ENCODE peak calls at places on chromosomes 1 and 21, in five cellular contexts. One of them, this sample, is unnamed.

GRCh38 chr1:154178856-154179811 is 12.8 kb downstream of the TPM3 start:
- DNase-seq in MCF 10A: no peak
- DNase-seq in AML-193: no peak
- DNase-seq in T1000: no peak
- DNase-seq in T-helper 9 cell: no peak
- DNase-seq in this sample: no peak

GRCh38 chr1:181105134-181106021 is 16.9 kb downstream of the IER5 start:
- DNase-seq in MCF 10A: peak
- DNase-seq in T1000: peak
- DNase-seq in AML-193: peak
- DNase-seq in T-helper 9 cell: peak
- DNase-seq in this sample: peak

GRCh38 chr1:35573776-35574654 is 901 bp downstream of the TFAP2E start:
- DNase-seq in AML-193: no peak
- DNase-seq in T-helper 9 cell: no peak
- DNase-seq in T1000: no peak
- DNase-seq in MCF 10A: no peak
- DNase-seq in this sample: no peak

GRCh38 chr1:17094664-17095063 is 24.6 kb downstream of the PADI2 start:
- DNase-seq in AML-193: no peak
- DNase-seq in T-helper 9 cell: no peak
- DNase-seq in T1000: no peak
- DNase-seq in MCF 10A: no peak
- DNase-seq in this sample: no peak

GRCh38 chr1:212727386-212728181 is 27.9 kb upstream of the BATF3 start:
- DNase-seq in T1000: no peak
- DNase-seq in T-helper 9 cell: no peak
- DNase-seq in MCF 10A: peak
- DNase-seq in AML-193: no peak
- DNase-seq in this sample: peak

GRCh38 chr1:156656779-156657160 is 14.9 kb downstream of the BCAN start:
- DNase-seq in T-helper 9 cell: no peak
- DNase-seq in T1000: no peak
- DNase-seq in MCF 10A: no peak
- DNase-seq in AML-193: no peak
- DNase-seq in this sample: no peak

GRCh38 chr21:34822209-34822608 is 153.4 kb downstream of the CLIC6 start:
- DNase-seq in T-helper 9 cell: no peak
- DNase-seq in T1000: no peak
- DNase-seq in MCF 10A: no peak
- DNase-seq in AML-193: no peak
- DNase-seq in this sample: no peak

GRCh38 chr1:151175036-151175741 is 592 bp downstream of the TMOD4 start:
- DNase-seq in T-helper 9 cell: no peak
- DNase-seq in MCF 10A: no peak
- DNase-seq in AML-193: no peak
- DNase-seq in T1000: no peak
- DNase-seq in this sample: no peak

GRCh38 chr1:14165289-14165867 is 433.1 kb upstream of the KAZN start:
- DNase-seq in AML-193: no peak
- DNase-seq in MCF 10A: no peak
- DNase-seq in T-helper 9 cell: no peak
- DNase-seq in T1000: no peak
- DNase-seq in this sample: no peak

GRCh38 chr1:63401945-63402344 is 34.5 kb downstream of the ALG6 start:
- DNase-seq in T1000: no peak
- DNase-seq in T-helper 9 cell: no peak
- DNase-seq in MCF 10A: no peak
- DNase-seq in AML-193: no peak
- DNase-seq in this sample: no peak

GRCh38 chr21:15279484-15279883 is 214.7 kb upstream of the NRIP1 start:
- DNase-seq in MCF 10A: no peak
- DNase-seq in AML-193: no peak
- DNase-seq in T1000: no peak
- DNase-seq in T-helper 9 cell: no peak
- DNase-seq in this sample: no peak

GRCh38 chr1:173506437-173506836 is 29.3 kb downstream of the PRDX6 start:
- DNase-seq in T-helper 9 cell: no peak
- DNase-seq in AML-193: no peak
- DNase-seq in T1000: no peak
- DNase-seq in MCF 10A: peak
- DNase-seq in this sample: no peak

GRCh38 chr1:21255284-21255942 is 34.9 kb downstream of the ECE1 start:
- DNase-seq in MCF 10A: peak
- DNase-seq in T-helper 9 cell: peak
- DNase-seq in AML-193: peak
- DNase-seq in T1000: peak
- DNase-seq in this sample: peak

GRCh38 chr1:55257958-55258357 is 42.8 kb upstream of the USP24 start:
- DNase-seq in AML-193: peak
- DNase-seq in T-helper 9 cell: peak
- DNase-seq in MCF 10A: no peak
- DNase-seq in T1000: no peak
- DNase-seq in this sample: peak

GRCh38 chr21:44263768-44264167 is 2.1 kb upstream of the DNMT3L start:
- DNase-seq in AML-193: no peak
- DNase-seq in MCF 10A: no peak
- DNase-seq in T-helper 9 cell: no peak
- DNase-seq in T1000: no peak
- DNase-seq in this sample: no peak

This sample was measured in stimulated activated effector memory CD8-positive, alpha-beta T cell treated with anti-CD3 and anti-CD28 coated beads, Interleukin-12 subunit alpha, Interleukin-12 subunit beta, amount 100 ng/mL, for 72 hours.